ENCODE peak calls at places on chromosomes 2 and 18, in ten cellular contexts. One of them, this sample, is unnamed.

GRCh38 chr2:214604861-214605260 is 194.0 kb downstream of the VWC2L start:
- DNase-seq in activated CD4-positive, alpha-beta T cell treated with anti-CD3 and anti-CD28 coated beads, Interleukin-2, amount 50 U/mL, for 24 hours: no peak
- DNase-seq in Ammon's horn: no peak
- DNase-seq in activated naive CD4-positive, alpha-beta T cell: no peak
- DNase-seq in HEK293T: no peak
- DNase-seq in amniotic stem cell: no peak
- DNase-seq in ELR: peak
- DNase-seq in CD8-positive, alpha-beta T cell: no peak
- DNase-seq in epithelial cell of esophagus: no peak
- DNase-seq in activated T-helper 1 cell treated with anti-CD3 and anti-CD28 coated beads, Interleukin-12 subunit alpha, Interleukin-12 subunit beta, Interleukin-2, Interleukin-4 antibody, amounts not matched to agents 30 ng/mL and 10 ng/mL and 1 ng/mL, durations not matched to agents 14 hours and 24 hours and 36 hours: no peak
- DNase-seq in this sample: no peak

GRCh38 chr2:19796036-19796703 is 105.6 kb downstream of the TTC32 start:
- DNase-seq in activated CD4-positive, alpha-beta T cell treated with anti-CD3 and anti-CD28 coated beads, Interleukin-2, amount 50 U/mL, for 24 hours: no peak
- DNase-seq in Ammon's horn: no peak
- DNase-seq in activated naive CD4-positive, alpha-beta T cell: no peak
- DNase-seq in HEK293T: no peak
- DNase-seq in amniotic stem cell: peak
- DNase-seq in ELR: peak
- DNase-seq in CD8-positive, alpha-beta T cell: no peak
- DNase-seq in epithelial cell of esophagus: peak
- DNase-seq in activated T-helper 1 cell treated with anti-CD3 and anti-CD28 coated beads, Interleukin-12 subunit alpha, Interleukin-12 subunit beta, Interleukin-2, Interleukin-4 antibody, amounts not matched to agents 30 ng/mL and 10 ng/mL and 1 ng/mL, durations not matched to agents 14 hours and 24 hours and 36 hours: no peak
- DNase-seq in this sample: no peak

GRCh38 chr2:111671426-111672150 is 212.4 kb downstream of the ANAPC1 start:
- DNase-seq in activated CD4-positive, alpha-beta T cell treated with anti-CD3 and anti-CD28 coated beads, Interleukin-2, amount 50 U/mL, for 24 hours: no peak
- DNase-seq in Ammon's horn: no peak
- DNase-seq in activated naive CD4-positive, alpha-beta T cell: no peak
- DNase-seq in HEK293T: no peak
- DNase-seq in amniotic stem cell: no peak
- DNase-seq in ELR: no peak
- DNase-seq in CD8-positive, alpha-beta T cell: no peak
- DNase-seq in epithelial cell of esophagus: no peak
- DNase-seq in activated T-helper 1 cell treated with anti-CD3 and anti-CD28 coated beads, Interleukin-12 subunit alpha, Interleukin-12 subunit beta, Interleukin-2, Interleukin-4 antibody, amounts not matched to agents 30 ng/mL and 10 ng/mL and 1 ng/mL, durations not matched to agents 14 hours and 24 hours and 36 hours: no peak
- DNase-seq in this sample: peak

GRCh38 chr2:119442850-119443249 is 11.2 kb downstream of the TMEM37 start:
- DNase-seq in activated CD4-positive, alpha-beta T cell treated with anti-CD3 and anti-CD28 coated beads, Interleukin-2, amount 50 U/mL, for 24 hours: no peak
- DNase-seq in Ammon's horn: no peak
- DNase-seq in activated naive CD4-positive, alpha-beta T cell: no peak
- DNase-seq in HEK293T: no peak
- DNase-seq in amniotic stem cell: no peak
- DNase-seq in ELR: no peak
- DNase-seq in CD8-positive, alpha-beta T cell: no peak
- DNase-seq in epithelial cell of esophagus: no peak
- DNase-seq in activated T-helper 1 cell treated with anti-CD3 and anti-CD28 coated beads, Interleukin-12 subunit alpha, Interleukin-12 subunit beta, Interleukin-2, Interleukin-4 antibody, amounts not matched to agents 30 ng/mL and 10 ng/mL and 1 ng/mL, durations not matched to agents 14 hours and 24 hours and 36 hours: no peak
- DNase-seq in this sample: no peak

GRCh38 chr2:223096571-223096970 is 44.6 kb downstream of the KCNE4 start:
- DNase-seq in activated CD4-positive, alpha-beta T cell treated with anti-CD3 and anti-CD28 coated beads, Interleukin-2, amount 50 U/mL, for 24 hours: no peak
- DNase-seq in Ammon's horn: no peak
- DNase-seq in activated naive CD4-positive, alpha-beta T cell: no peak
- DNase-seq in HEK293T: no peak
- DNase-seq in amniotic stem cell: no peak
- DNase-seq in ELR: no peak
- DNase-seq in CD8-positive, alpha-beta T cell: no peak
- DNase-seq in epithelial cell of esophagus: no peak
- DNase-seq in activated T-helper 1 cell treated with anti-CD3 and anti-CD28 coated beads, Interleukin-12 subunit alpha, Interleukin-12 subunit beta, Interleukin-2, Interleukin-4 antibody, amounts not matched to agents 30 ng/mL and 10 ng/mL and 1 ng/mL, durations not matched to agents 14 hours and 24 hours and 36 hours: no peak
- DNase-seq in this sample: no peak

GRCh38 chr18:23193727-23194126 is 58.4 kb downstream of the CABLES1 start:
- DNase-seq in activated CD4-positive, alpha-beta T cell treated with anti-CD3 and anti-CD28 coated beads, Interleukin-2, amount 50 U/mL, for 24 hours: no peak
- DNase-seq in Ammon's horn: no peak
- DNase-seq in activated naive CD4-positive, alpha-beta T cell: no peak
- DNase-seq in HEK293T: no peak
- DNase-seq in amniotic stem cell: no peak
- DNase-seq in ELR: no peak
- DNase-seq in CD8-positive, alpha-beta T cell: no peak
- DNase-seq in epithelial cell of esophagus: no peak
- DNase-seq in activated T-helper 1 cell treated with anti-CD3 and anti-CD28 coated beads, Interleukin-12 subunit alpha, Interleukin-12 subunit beta, Interleukin-2, Interleukin-4 antibody, amounts not matched to agents 30 ng/mL and 10 ng/mL and 1 ng/mL, durations not matched to agents 14 hours and 24 hours and 36 hours: no peak
- DNase-seq in this sample: no peak

GRCh38 chr2:105337122-105338019 is at the start of gene C2orf49:
- DNase-seq in activated CD4-positive, alpha-beta T cell treated with anti-CD3 and anti-CD28 coated beads, Interleukin-2, amount 50 U/mL, for 24 hours: peak
- DNase-seq in Ammon's horn: peak
- DNase-seq in activated naive CD4-positive, alpha-beta T cell: peak
- DNase-seq in HEK293T: peak
- DNase-seq in amniotic stem cell: peak
- DNase-seq in ELR: peak
- DNase-seq in CD8-positive, alpha-beta T cell: peak
- DNase-seq in epithelial cell of esophagus: peak
- DNase-seq in activated T-helper 1 cell treated with anti-CD3 and anti-CD28 coated beads, Interleukin-12 subunit alpha, Interleukin-12 subunit beta, Interleukin-2, Interleukin-4 antibody, amounts not matched to agents 30 ng/mL and 10 ng/mL and 1 ng/mL, durations not matched to agents 14 hours and 24 hours and 36 hours: peak
- DNase-seq in this sample: peak

GRCh38 chr2:85655961-85656403 is 12.0 kb downstream of the SFTPB start:
- DNase-seq in activated CD4-positive, alpha-beta T cell treated with anti-CD3 and anti-CD28 coated beads, Interleukin-2, amount 50 U/mL, for 24 hours: no peak
- DNase-seq in Ammon's horn: no peak
- DNase-seq in activated naive CD4-positive, alpha-beta T cell: no peak
- DNase-seq in HEK293T: no peak
- DNase-seq in amniotic stem cell: peak
- DNase-seq in ELR: peak
- DNase-seq in CD8-positive, alpha-beta T cell: no peak
- DNase-seq in epithelial cell of esophagus: no peak
- DNase-seq in activated T-helper 1 cell treated with anti-CD3 and anti-CD28 coated beads, Interleukin-12 subunit alpha, Interleukin-12 subunit beta, Interleukin-2, Interleukin-4 antibody, amounts not matched to agents 30 ng/mL and 10 ng/mL and 1 ng/mL, durations not matched to agents 14 hours and 24 hours and 36 hours: no peak
- DNase-seq in this sample: no peak

GRCh38 chr2:71801969-71802368 is 345.7 kb downstream of the CYP26B1 start:
- DNase-seq in activated CD4-positive, alpha-beta T cell treated with anti-CD3 and anti-CD28 coated beads, Interleukin-2, amount 50 U/mL, for 24 hours: no peak
- DNase-seq in Ammon's horn: peak
- DNase-seq in activated naive CD4-positive, alpha-beta T cell: no peak
- DNase-seq in HEK293T: peak
- DNase-seq in amniotic stem cell: peak
- DNase-seq in ELR: peak
- DNase-seq in CD8-positive, alpha-beta T cell: no peak
- DNase-seq in epithelial cell of esophagus: peak
- DNase-seq in activated T-helper 1 cell treated with anti-CD3 and anti-CD28 coated beads, Interleukin-12 subunit alpha, Interleukin-12 subunit beta, Interleukin-2, Interleukin-4 antibody, amounts not matched to agents 30 ng/mL and 10 ng/mL and 1 ng/mL, durations not matched to agents 14 hours and 24 hours and 36 hours: no peak
- DNase-seq in this sample: peak

GRCh38 chr2:47803770-47804169 is 20.8 kb downstream of the MSH6 start:
- DNase-seq in activated CD4-positive, alpha-beta T cell treated with anti-CD3 and anti-CD28 coated beads, Interleukin-2, amount 50 U/mL, for 24 hours: no peak
- DNase-seq in Ammon's horn: no peak
- DNase-seq in activated naive CD4-positive, alpha-beta T cell: no peak
- DNase-seq in HEK293T: no peak
- DNase-seq in amniotic stem cell: no peak
- DNase-seq in ELR: no peak
- DNase-seq in CD8-positive, alpha-beta T cell: no peak
- DNase-seq in epithelial cell of esophagus: no peak
- DNase-seq in activated T-helper 1 cell treated with anti-CD3 and anti-CD28 coated beads, Interleukin-12 subunit alpha, Interleukin-12 subunit beta, Interleukin-2, Interleukin-4 antibody, amounts not matched to agents 30 ng/mL and 10 ng/mL and 1 ng/mL, durations not matched to agents 14 hours and 24 hours and 36 hours: no peak
- DNase-seq in this sample: no peak

GRCh38 chr2:231227309-231228162 is 29.1 kb downstream of the ARMC9 start:
- DNase-seq in activated CD4-positive, alpha-beta T cell treated with anti-CD3 and anti-CD28 coated beads, Interleukin-2, amount 50 U/mL, for 24 hours: no peak
- DNase-seq in Ammon's horn: peak
- DNase-seq in activated naive CD4-positive, alpha-beta T cell: no peak
- DNase-seq in HEK293T: peak
- DNase-seq in amniotic stem cell: peak
- DNase-seq in ELR: peak
- DNase-seq in CD8-positive, alpha-beta T cell: peak
- DNase-seq in epithelial cell of esophagus: peak
- DNase-seq in activated T-helper 1 cell treated with anti-CD3 and anti-CD28 coated beads, Interleukin-12 subunit alpha, Interleukin-12 subunit beta, Interleukin-2, Interleukin-4 antibody, amounts not matched to agents 30 ng/mL and 10 ng/mL and 1 ng/mL, durations not matched to agents 14 hours and 24 hours and 36 hours: peak
- DNase-seq in this sample: peak

GRCh38 chr18:72180689-72181088 is 363.5 kb downstream of the CBLN2 start:
- DNase-seq in activated CD4-positive, alpha-beta T cell treated with anti-CD3 and anti-CD28 coated beads, Interleukin-2, amount 50 U/mL, for 24 hours: no peak
- DNase-seq in Ammon's horn: no peak
- DNase-seq in activated naive CD4-positive, alpha-beta T cell: no peak
- DNase-seq in HEK293T: no peak
- DNase-seq in amniotic stem cell: no peak
- DNase-seq in ELR: no peak
- DNase-seq in CD8-positive, alpha-beta T cell: no peak
- DNase-seq in epithelial cell of esophagus: no peak
- DNase-seq in activated T-helper 1 cell treated with anti-CD3 and anti-CD28 coated beads, Interleukin-12 subunit alpha, Interleukin-12 subunit beta, Interleukin-2, Interleukin-4 antibody, amounts not matched to agents 30 ng/mL and 10 ng/mL and 1 ng/mL, durations not matched to agents 14 hours and 24 hours and 36 hours: no peak
- DNase-seq in this sample: no peak

GRCh38 chr2:3641181-3641580 is 16.8 kb upstream of the ALLC start:
- DNase-seq in activated CD4-positive, alpha-beta T cell treated with anti-CD3 and anti-CD28 coated beads, Interleukin-2, amount 50 U/mL, for 24 hours: no peak
- DNase-seq in Ammon's horn: no peak
- DNase-seq in activated naive CD4-positive, alpha-beta T cell: no peak
- DNase-seq in HEK293T: no peak
- DNase-seq in amniotic stem cell: no peak
- DNase-seq in ELR: no peak
- DNase-seq in CD8-positive, alpha-beta T cell: no peak
- DNase-seq in epithelial cell of esophagus: no peak
- DNase-seq in activated T-helper 1 cell treated with anti-CD3 and anti-CD28 coated beads, Interleukin-12 subunit alpha, Interleukin-12 subunit beta, Interleukin-2, Interleukin-4 antibody, amounts not matched to agents 30 ng/mL and 10 ng/mL and 1 ng/mL, durations not matched to agents 14 hours and 24 hours and 36 hours: no peak
- DNase-seq in this sample: peak